ENCODE peak calls at places on chromosome 4, in five cellular contexts. One of them, this sample, is unnamed.

GRCh38 chr4:102789317-102789717 is 28.5 kb upstream of the MANBA start:
- ATAC-seq in heart left ventricle: no peak
- ATAC-seq in upper lobe of left lung: no peak
- ATAC-seq in gastrocnemius medialis: peak; percentile 15
- ATAC-seq in K562: peak; percentile 11
- ATAC-seq in this sample: no peak

GRCh38 chr4:81485310-81485980 is 13.7 kb upstream of the RASGEF1B start:
- ATAC-seq in heart left ventricle: no peak
- ATAC-seq in upper lobe of left lung: no peak
- ATAC-seq in gastrocnemius medialis: no peak
- ATAC-seq in K562: no peak
- ATAC-seq in this sample: no peak

GRCh38 chr4:76960014-76960413 is 10.5 kb downstream of the SEPTIN11 start:
- ATAC-seq in heart left ventricle: no peak
- ATAC-seq in upper lobe of left lung: no peak
- ATAC-seq in gastrocnemius medialis: no peak
- ATAC-seq in K562: no peak
- ATAC-seq in this sample: no peak

GRCh38 chr4:8303485-8304281 is 34.1 kb downstream of the HTRA3 start:
- ATAC-seq in heart left ventricle: no peak
- ATAC-seq in upper lobe of left lung: no peak
- ATAC-seq in gastrocnemius medialis: no peak
- ATAC-seq in K562: peak; percentile 83
- ATAC-seq in this sample: no peak

GRCh38 chr4:88705805-88706518 is 8.3 kb upstream of the NAP1L5 start:
- ATAC-seq in heart left ventricle: peak; percentile 14
- ATAC-seq in upper lobe of left lung: no peak
- ATAC-seq in gastrocnemius medialis: no peak
- ATAC-seq in K562: no peak
- ATAC-seq in this sample: no peak

GRCh38 chr4:109969909-109970308 is 57.2 kb downstream of the EGF start:
- ATAC-seq in heart left ventricle: peak; percentile 80
- ATAC-seq in upper lobe of left lung: no peak
- ATAC-seq in gastrocnemius medialis: no peak
- ATAC-seq in K562: no peak
- ATAC-seq in this sample: no peak

GRCh38 chr4:114223580-114223979 is 244.1 kb upstream of the ARSJ start:
- ATAC-seq in heart left ventricle: no peak
- ATAC-seq in upper lobe of left lung: peak; percentile 26
- ATAC-seq in gastrocnemius medialis: no peak
- ATAC-seq in K562: no peak
- ATAC-seq in this sample: no peak

GRCh38 chr4:173057442-173057841 is 111.2 kb upstream of the GALNT7 start:
- ATAC-seq in heart left ventricle: no peak
- ATAC-seq in upper lobe of left lung: no peak
- ATAC-seq in gastrocnemius medialis: no peak
- ATAC-seq in K562: no peak
- ATAC-seq in this sample: no peak

GRCh38 chr4:80489798-80490197 is 154.3 kb downstream of the CFAP299 start:
- ATAC-seq in heart left ventricle: no peak
- ATAC-seq in upper lobe of left lung: no peak
- ATAC-seq in gastrocnemius medialis: no peak
- ATAC-seq in K562: no peak
- ATAC-seq in this sample: no peak

GRCh38 chr4:1113311-1114009 is at the start of gene RNF212:
- ATAC-seq in heart left ventricle: no peak
- ATAC-seq in upper lobe of left lung: no peak
- ATAC-seq in gastrocnemius medialis: no peak
- ATAC-seq in K562: no peak
- ATAC-seq in this sample: peak; percentile 60

GRCh38 chr4:36320130-36320902 is 38.9 kb downstream of the DTHD1 start:
- ATAC-seq in heart left ventricle: no peak
- ATAC-seq in upper lobe of left lung: no peak
- ATAC-seq in gastrocnemius medialis: no peak
- ATAC-seq in K562: no peak
- ATAC-seq in this sample: peak; percentile 31

GRCh38 chr4:41787931-41788330 is 39.4 kb upstream of the PHOX2B start:
- ATAC-seq in heart left ventricle: no peak
- ATAC-seq in upper lobe of left lung: no peak
- ATAC-seq in gastrocnemius medialis: no peak
- ATAC-seq in K562: no peak
- ATAC-seq in this sample: no peak

GRCh38 chr4:142160509-142160908 is 524.1 kb downstream of the IL15 start:
- ATAC-seq in heart left ventricle: no peak
- ATAC-seq in upper lobe of left lung: no peak
- ATAC-seq in gastrocnemius medialis: no peak
- ATAC-seq in K562: no peak
- ATAC-seq in this sample: no peak

GRCh38 chr4:163858515-163858914 is 364.0 kb downstream of the TMA16 start:
- ATAC-seq in heart left ventricle: no peak
- ATAC-seq in upper lobe of left lung: no peak
- ATAC-seq in gastrocnemius medialis: no peak
- ATAC-seq in K562: no peak
- ATAC-seq in this sample: no peak

GRCh38 chr4:170651786-170652185 is 562.0 kb upstream of the AADAT start:
- ATAC-seq in heart left ventricle: no peak
- ATAC-seq in upper lobe of left lung: no peak
- ATAC-seq in gastrocnemius medialis: no peak
- ATAC-seq in K562: no peak
- ATAC-seq in this sample: no peak

GRCh38 chr4:48194986-48195773 is 61.1 kb upstream of the TXK start:
- ATAC-seq in heart left ventricle: no peak
- ATAC-seq in upper lobe of left lung: no peak
- ATAC-seq in gastrocnemius medialis: no peak
- ATAC-seq in K562: no peak
- ATAC-seq in this sample: no peak

GRCh38 chr4:121139533-121140222 is 24.4 kb downstream of the TNIP3 start:
- ATAC-seq in heart left ventricle: no peak
- ATAC-seq in upper lobe of left lung: no peak
- ATAC-seq in gastrocnemius medialis: no peak
- ATAC-seq in K562: no peak
- ATAC-seq in this sample: no peak

GRCh38 chr4:6731780-6732179 is 15.8 kb downstream of the BLOC1S4 start:
- ATAC-seq in heart left ventricle: no peak
- ATAC-seq in upper lobe of left lung: peak; percentile 7
- ATAC-seq in gastrocnemius medialis: no peak
- ATAC-seq in K562: no peak
- ATAC-seq in this sample: no peak

DNA sequence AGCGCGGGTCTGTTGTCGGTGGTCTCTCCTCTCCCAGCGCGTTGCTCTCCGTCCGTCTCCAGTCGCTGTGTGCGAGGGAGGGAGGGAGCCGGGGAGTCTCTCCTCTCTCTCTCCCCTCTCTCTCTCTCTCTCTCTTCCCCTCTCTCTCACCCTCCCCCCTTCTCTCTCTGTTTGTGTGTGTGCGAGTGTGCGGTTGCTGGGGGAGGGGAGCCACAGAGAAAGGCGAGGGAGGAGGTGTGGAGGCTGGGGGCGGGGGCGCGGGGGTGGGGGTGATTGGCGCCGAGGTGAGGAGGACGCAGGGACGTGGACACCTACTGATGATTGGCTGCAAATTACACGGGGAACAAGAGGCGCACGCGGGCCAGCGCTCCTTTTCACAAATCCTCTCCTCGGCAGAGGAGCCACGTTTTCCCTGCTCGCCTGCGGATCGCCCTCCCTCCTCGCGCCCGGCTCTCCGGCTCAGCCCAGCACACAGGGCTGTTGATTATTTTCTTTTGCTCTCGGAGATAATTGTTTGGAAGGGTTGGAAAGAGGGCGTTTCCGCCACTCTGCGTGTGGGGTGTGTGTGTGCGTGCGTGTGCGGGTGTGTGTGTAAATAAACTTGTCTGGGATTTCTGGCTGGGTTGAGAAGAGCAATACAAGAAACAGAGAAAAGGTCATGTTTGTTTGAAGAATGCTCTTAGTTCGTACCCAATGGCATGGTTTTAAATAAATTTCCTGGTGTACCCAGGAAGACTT is at the start of gene CXXC4:
- ATAC-seq in heart left ventricle: peak; percentile 88
- ATAC-seq in upper lobe of left lung: peak; percentile 82
- ATAC-seq in gastrocnemius medialis: peak; percentile 49
- ATAC-seq in K562: peak; percentile 76
- ATAC-seq in this sample: peak; percentile 80
- TF ChIP-seq POLR2A in heart left ventricle: peak; percentile 49
- TF ChIP-seq POLR2A in upper lobe of left lung: no peak
- TF ChIP-seq POLR2A in gastrocnemius medialis: no peak
- TF ChIP-seq POLR2A in K562: no peak
- TF ChIP-seq POLR2A in this sample: peak; percentile 14

DNA sequence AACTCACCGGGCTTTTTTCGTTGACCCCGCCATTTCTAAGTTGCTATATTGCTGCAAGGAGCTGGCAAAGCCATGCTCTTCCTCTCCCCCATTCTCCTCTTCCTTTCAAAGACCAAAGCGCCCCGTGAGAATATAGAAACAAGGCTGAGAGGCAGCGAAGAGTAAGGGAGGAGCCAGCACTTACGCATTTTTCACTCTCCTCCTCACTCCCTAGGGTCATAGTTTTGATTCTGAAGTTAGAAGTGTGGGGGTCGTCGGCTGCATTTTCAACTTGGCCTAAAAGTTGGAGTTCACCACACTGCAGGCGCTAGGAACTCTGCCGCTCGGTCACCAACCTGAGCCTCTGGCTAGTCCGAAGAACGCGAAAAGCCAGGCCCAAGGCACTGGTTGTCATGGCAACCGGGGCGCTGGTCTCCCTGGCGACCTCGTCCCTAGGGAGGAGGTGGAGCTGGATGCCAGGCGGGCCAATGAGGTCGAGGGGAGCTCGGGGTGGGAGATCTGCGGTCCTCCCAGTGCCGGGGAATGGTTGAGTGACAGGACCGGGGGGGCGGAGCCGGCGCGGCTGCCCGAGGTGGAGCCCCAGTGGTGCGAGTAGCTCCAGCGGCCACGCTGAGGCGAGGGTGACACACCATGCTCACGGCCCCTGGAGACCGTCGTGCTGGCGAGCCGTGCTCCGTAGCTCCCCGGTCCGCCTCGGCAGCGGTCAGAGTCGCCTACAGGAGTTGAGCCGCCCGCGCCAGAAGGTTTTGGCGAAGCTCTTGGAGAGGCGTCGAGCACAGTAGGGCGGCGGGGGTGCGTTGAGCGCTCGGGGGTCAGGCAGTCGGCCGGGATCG is at the start of gene PTPN13:
- ATAC-seq in heart left ventricle: peak; percentile 98
- ATAC-seq in upper lobe of left lung: peak; percentile 99
- ATAC-seq in gastrocnemius medialis: peak; percentile 74
- ATAC-seq in K562: peak; percentile 96
- ATAC-seq in this sample: peak; percentile 98
- TF ChIP-seq POLR2A in heart left ventricle: peak; percentile 88
- TF ChIP-seq POLR2A in upper lobe of left lung: no peak
- TF ChIP-seq POLR2A in gastrocnemius medialis: peak; percentile 39
- TF ChIP-seq POLR2A in K562: no peak
- TF ChIP-seq POLR2A in this sample: peak; percentile 84

DNA sequence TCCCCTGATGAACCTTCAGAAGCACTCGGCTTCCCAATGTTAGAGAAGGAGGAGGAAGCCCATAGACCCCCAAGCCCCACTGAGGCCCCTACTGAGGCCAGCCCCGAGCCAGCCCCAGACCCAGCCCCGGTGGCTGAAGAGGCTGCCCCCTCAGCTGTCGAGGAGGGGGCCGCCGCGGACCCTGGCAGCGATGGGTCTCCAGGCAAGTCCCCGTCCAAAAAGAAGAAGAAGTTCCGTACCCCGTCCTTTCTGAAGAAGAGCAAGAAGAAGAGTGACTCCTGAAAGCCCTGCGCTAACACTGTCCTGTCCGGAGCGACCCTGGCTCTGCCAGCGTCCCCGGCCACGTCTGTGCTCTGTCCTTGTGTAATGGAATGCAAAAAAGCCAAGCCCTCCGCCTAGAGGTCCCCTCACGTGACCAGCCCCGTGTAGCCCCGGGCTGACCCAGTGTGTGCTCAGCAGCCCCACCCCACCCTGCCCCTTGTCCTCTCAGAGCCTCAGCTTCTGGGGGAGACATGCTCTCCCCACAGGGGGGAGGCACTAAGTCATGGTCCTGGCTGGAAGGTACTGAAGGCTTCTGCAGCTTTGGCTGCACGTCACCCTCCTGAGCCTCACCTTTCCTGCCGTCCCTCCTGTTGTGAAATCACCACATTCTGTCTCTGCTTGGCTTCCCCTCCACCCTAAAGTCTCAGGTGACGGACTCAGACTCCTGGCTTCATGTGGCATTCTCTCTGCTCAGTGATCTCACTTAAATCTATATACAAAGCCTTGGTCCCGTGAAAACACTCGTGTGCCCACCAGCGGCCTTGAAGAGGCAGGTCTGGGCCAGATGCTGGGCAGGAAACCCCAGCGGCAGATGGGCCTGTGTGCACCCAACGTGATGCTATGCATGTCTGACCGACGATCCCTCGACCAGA is 34.7 kb downstream of the NOP14 start:
- ATAC-seq in heart left ventricle: no peak
- ATAC-seq in upper lobe of left lung: no peak
- ATAC-seq in gastrocnemius medialis: no peak
- ATAC-seq in K562: no peak
- ATAC-seq in this sample: no peak
- TF ChIP-seq POLR2A in heart left ventricle: no peak
- TF ChIP-seq POLR2A in upper lobe of left lung: no peak
- TF ChIP-seq POLR2A in gastrocnemius medialis: no peak
- TF ChIP-seq POLR2A in K562: no peak
- TF ChIP-seq POLR2A in this sample: no peak

GRCh38 chr4:143338313-143338712 is 1.6 kb downstream of the GAB1 start:
- ATAC-seq in heart left ventricle: no peak
- ATAC-seq in upper lobe of left lung: no peak
- ATAC-seq in gastrocnemius medialis: no peak
- ATAC-seq in K562: no peak
- ATAC-seq in this sample: no peak

GRCh38 chr4:143339497-143339896 is 2.8 kb downstream of the GAB1 start:
- ATAC-seq in heart left ventricle: no peak
- ATAC-seq in upper lobe of left lung: no peak
- ATAC-seq in gastrocnemius medialis: no peak
- ATAC-seq in K562: no peak
- ATAC-seq in this sample: no peak

GRCh38 chr4:143335979-143336827 is 473 bp upstream of the GAB1 start:
- ATAC-seq in heart left ventricle: peak; percentile 91
- ATAC-seq in upper lobe of left lung: peak; percentile 93
- ATAC-seq in gastrocnemius medialis: peak; percentile 83
- ATAC-seq in K562: peak; percentile 83
- ATAC-seq in this sample: peak; percentile 92

GRCh38 chr4:143337600-143338287 is 1.1 kb downstream of the GAB1 start:
- ATAC-seq in heart left ventricle: peak; percentile 21
- ATAC-seq in upper lobe of left lung: no peak
- ATAC-seq in gastrocnemius medialis: no peak
- ATAC-seq in K562: peak; percentile 23
- ATAC-seq in this sample: no peak

DNA sequence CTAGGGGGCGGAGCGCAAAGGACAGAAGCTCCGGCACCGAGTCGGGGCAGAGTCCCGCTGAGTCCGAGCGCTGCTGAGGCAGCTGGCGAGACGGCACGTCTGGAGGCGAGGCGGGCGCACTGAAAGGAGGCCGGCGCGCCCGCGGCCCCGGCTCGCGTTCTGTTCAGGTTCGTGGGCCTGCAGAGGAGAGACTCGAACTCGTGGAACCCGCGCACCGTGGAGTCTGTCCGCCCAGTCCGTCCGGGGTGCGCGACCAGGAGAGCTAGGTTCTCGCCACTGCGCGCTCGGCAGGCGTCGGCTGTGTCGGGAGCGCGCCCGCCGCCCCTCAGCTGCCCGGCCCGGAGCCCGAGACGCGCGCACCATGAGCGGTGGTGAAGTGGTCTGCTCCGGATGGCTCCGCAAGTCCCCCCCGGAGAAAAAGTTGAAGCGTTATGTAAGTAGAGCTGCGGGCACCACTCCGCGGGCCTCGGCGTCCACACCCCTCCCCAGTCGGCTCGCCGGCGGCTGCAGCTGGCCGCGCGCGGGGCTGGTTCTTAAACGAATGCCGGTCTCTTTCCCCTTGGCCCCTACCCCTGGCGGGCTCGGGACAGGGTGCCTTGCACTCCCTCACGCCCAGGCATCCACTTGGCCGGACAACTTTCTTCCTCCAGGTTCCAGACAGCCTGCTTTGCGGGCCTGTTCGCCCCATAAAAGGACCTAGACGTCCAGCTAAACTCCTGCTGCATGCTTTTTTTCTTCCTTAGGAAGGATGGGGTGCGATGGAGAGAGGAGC is at the start of gene GAB1:
- ATAC-seq in heart left ventricle: peak; percentile 62
- ATAC-seq in upper lobe of left lung: peak; percentile 82
- ATAC-seq in gastrocnemius medialis: peak; percentile 69
- ATAC-seq in K562: peak; percentile 86
- ATAC-seq in this sample: peak; percentile 68
- TF ChIP-seq POLR2A in heart left ventricle: peak; percentile 9
- TF ChIP-seq POLR2A in upper lobe of left lung: no peak
- TF ChIP-seq POLR2A in gastrocnemius medialis: peak; percentile 27
- TF ChIP-seq POLR2A in K562: no peak
- TF ChIP-seq POLR2A in this sample: peak; percentile 34

This sample was measured in gastroesophageal sphincter.